ENCODE peak calls at places on chromosome 19, in seven cellular contexts. L is NCI-H1105 treated with DMSO at 0.1 percent for 48 hours; C is neural progenitor cell; E is RPMI8226; V is stimulated activated CD4-positive, alpha-beta T cell treated with anti-CD3 and anti-CD28 coated beads, Interleukin-15, amount 100 ng/mL, for 1 hour; O is anterior cingulate cortex; Y is mesenteric fat pad. A is an unnamed sample.

GRCh38 chr19:17329061-17329767 is 5.4 kb downstream of the ANO8 start:
- DNase-seq in L (peak), C (peak), E (no peak), V (peak), O (no peak), Y (no peak), A (no peak)

GRCh38 chr19:21604351-21604926 is 99.0 kb downstream of the ZNF429 start:
- DNase-seq in L (peak), C (peak), E (peak), V (no peak), O (no peak), Y (no peak), A (no peak)

GRCh38 chr19:31355330-31356289 is 6.4 kb upstream of the TSHZ3 start:
- DNase-seq in L (no peak), C (peak), E (no peak), V (no peak), O (no peak), Y (no peak), A (no peak)

GRCh38 chr19:16520074-16520973 is 21.9 kb downstream of the CHERP start:
- DNase-seq in L (no peak), C (no peak), E (no peak), V (no peak), O (no peak), Y (no peak), A (no peak)

GRCh38 chr19:46604781-46605355 is 3.7 kb downstream of the CALM3 start:
- DNase-seq in L (no peak), C (no peak), E (no peak), V (no peak), O (peak), Y (peak), A (peak)

GRCh38 chr19:51566489-51567100 is 4.5 kb upstream of the ZNF175 start:
- DNase-seq in L (no peak), C (no peak), E (no peak), V (no peak), O (no peak), Y (no peak), A (no peak)

GRCh38 chr19:13691569-13691968 is 72.8 kb upstream of the MRI1 start:
- DNase-seq in L (no peak), C (no peak), E (peak), V (no peak), O (no peak), Y (no peak), A (no peak)

GRCh38 chr19:34084396-34085145 is 87.7 kb upstream of the LSM14A start:
- DNase-seq in L (no peak), C (no peak), E (no peak), V (no peak), O (no peak), Y (no peak), A (no peak)

GRCh38 chr19:2507109-2507508 is 31.2 kb downstream of the GADD45B start:
- DNase-seq in L (peak), C (no peak), E (peak), V (no peak), O (no peak), Y (no peak), A (no peak)

GRCh38 chr19:17209126-17210036 is 5.8 kb upstream of the USE1 start:
- DNase-seq in L (no peak), C (peak), E (no peak), V (peak), O (no peak), Y (no peak), A (no peak)

GRCh38 chr19:36604656-36605100 is 435 bp upstream of the ZNF382 start:
- DNase-seq in L (peak), C (peak), E (peak), V (peak), O (peak), Y (no peak), A (peak)

GRCh38 chr19:29315566-29315965 is 102.6 kb upstream of the UQCRFS1 start:
- DNase-seq in L (no peak), C (peak), E (no peak), V (no peak), O (no peak), Y (no peak), A (no peak)

GRCh38 chr19:17929056-17929455 is 3.8 kb upstream of the CCDC124 start:
- DNase-seq in L (no peak), C (no peak), E (no peak), V (no peak), O (no peak), Y (no peak), A (no peak)

GRCh38 chr19:3573858-3574637 is 1.3 kb downstream of the HMG20B start:
- DNase-seq in L (peak), C (peak), E (peak), V (peak), O (peak), Y (peak), A (peak)

GRCh38 chr19:33110201-33110910 is 21.6 kb upstream of the WDR88 start:
- DNase-seq in L (no peak), C (no peak), E (no peak), V (no peak), O (no peak), Y (no peak), A (no peak)

GRCh38 chr19:33804021-33804799 is 7.5 kb downstream of the KCTD15 start:
- DNase-seq in L (no peak), C (no peak), E (no peak), V (no peak), O (peak), Y (no peak), A (no peak)

GRCh38 chr19:19416280-19416679 is 10.8 kb downstream of the GATAD2A start:
- DNase-seq in L (no peak), C (no peak), E (no peak), V (no peak), O (no peak), Y (no peak), A (no peak)

GRCh38 chr19:18317998-18318800 is 4.7 kb downstream of the LSM4 start:
- DNase-seq in L (no peak), C (no peak), E (no peak), V (no peak), O (no peak), Y (no peak), A (no peak)

GRCh38 chr19:36245210-36246005 is 30.5 kb downstream of the ZNF146 start:
- DNase-seq in L (no peak), C (peak), E (no peak), V (no peak), O (peak), Y (no peak), A (no peak)

GRCh38 chr19:46963093-46963734 is 56.4 kb upstream of the NPAS1 start:
- DNase-seq in L (no peak), C (no peak), E (no peak), V (no peak), O (no peak), Y (no peak), A (no peak)

GRCh38 chr19:35178701-35179100 is 24.2 kb downstream of the FXYD5 start:
- DNase-seq in L (no peak), C (no peak), E (no peak), V (no peak), O (no peak), Y (no peak), A (no peak)

GRCh38 chr19:570315-570714 is 2.1 kb upstream of the BSG start:
- DNase-seq in L (no peak), C (no peak), E (no peak), V (no peak), O (no peak), Y (no peak), A (no peak)

GRCh38 chr19:38917921-38918491 is 6.0 kb upstream of the CCER2 start:
- DNase-seq in L (no peak), C (peak), E (peak), V (no peak), O (no peak), Y (no peak), A (no peak)

GRCh38 chr19:3931041-3931440 is 1.8 kb upstream of the NMRK2 start:
- DNase-seq in L (no peak), C (no peak), E (peak), V (no peak), O (no peak), Y (no peak), A (no peak)

GRCh38 chr19:47745010-47745901 is at the start of gene NOP53:
- DNase-seq in L (peak), C (peak), E (peak), V (peak), O (peak), Y (peak), A (peak)

GRCh38 chr19:48967346-48968178 is 2.5 kb downstream of the FTL start:
- DNase-seq in L (no peak), C (no peak), E (peak), V (no peak), O (no peak), Y (no peak), A (no peak)

GRCh38 chr19:47035495-47036232 is 12.8 kb downstream of the TMEM160 start:
- DNase-seq in L (peak), C (peak), E (peak), V (peak), O (peak), Y (peak), A (peak)

GRCh38 chr19:4373601-4374441 is 26.5 kb downstream of the SH3GL1 start:
- DNase-seq in L (no peak), C (no peak), E (no peak), V (no peak), O (peak), Y (no peak), A (no peak)

GRCh38 chr19:55484571-55485438 is at the start of gene NAT14:
- DNase-seq in L (peak), C (peak), E (peak), V (peak), O (peak), Y (no peak), A (peak)

GRCh38 chr19:13060233-13060963 is 42.3 kb downstream of the LYL1 start:
- DNase-seq in L (no peak), C (peak), E (no peak), V (no peak), O (peak), Y (no peak), A (no peak)

GRCh38 chr19:6414793-6415591 is 9.6 kb downstream of the KHSRP start:
- DNase-seq in L (no peak), C (no peak), E (no peak), V (no peak), O (no peak), Y (no peak), A (no peak)

GRCh38 chr19:35042056-35042730 is 672 bp downstream of the HPN start:
- DNase-seq in L (no peak), C (no peak), E (no peak), V (no peak), O (no peak), Y (no peak), A (no peak)

GRCh38 chr19:47341734-47342133 is 7.4 kb upstream of the DHX34 start:
- DNase-seq in L (no peak), C (no peak), E (no peak), V (no peak), O (no peak), Y (no peak), A (no peak)

GRCh38 chr19:917323-918151 is at the start of gene KISS1R:
- DNase-seq in L (peak), C (peak), E (peak), V (no peak), O (no peak), Y (no peak), A (peak)

GRCh38 chr19:10010247-10010691 is at the start of gene COL5A3:
- DNase-seq in L (no peak), C (peak), E (no peak), V (no peak), O (no peak), Y (no peak), A (no peak)

GRCh38 chr19:8115805-8116396 is 33.5 kb downstream of the FBN3 start:
- DNase-seq in L (no peak), C (no peak), E (no peak), V (no peak), O (no peak), Y (no peak), A (no peak)

GRCh38 chr19:46787331-46788100 is 878 bp downstream of the SLC1A5 start:
- DNase-seq in L (peak), C (peak), E (peak), V (peak), O (no peak), Y (no peak), A (peak)

GRCh38 chr19:53898680-53899341 is 10.3 kb upstream of the CACNG7 start:
- DNase-seq in L (no peak), C (peak), E (peak), V (no peak), O (no peak), Y (no peak), A (no peak)

GRCh38 chr19:17337675-17338439 is 504 bp downstream of the GTPBP3 start:
- DNase-seq in L (no peak), C (peak), E (peak), V (no peak), O (no peak), Y (no peak), A (no peak)